ENCODE peak calls at places on chromosomes 2 and 18, in seven cellular contexts. N is PC-9, E is astrocyte of the spinal cord, H is spleen, Z is breast epithelium, T is BJ, C is AG10803. Q is an unnamed sample.

GRCh38 chr2:20514596-20515269 is 67.9 kb downstream of the RHOB start:
- DNase-seq in N (peak), E (peak), H (peak), Z (no peak), T (peak), C (peak), Q (peak)

GRCh38 chr18:41828137-41828536 is 126.9 kb upstream of the PIK3C3 start:
- DNase-seq in N (no peak), E (no peak), H (no peak), Z (no peak), T (no peak), C (no peak), Q (no peak)

GRCh38 chr2:70887550-70888229 is 48.0 kb upstream of the ATP6V1B1 start:
- DNase-seq in N (no peak), E (no peak), H (no peak), Z (no peak), T (no peak), C (no peak), Q (no peak)

GRCh38 chr2:7709907-7710306 is 792.7 kb downstream of the RNF144A start:
- DNase-seq in N (no peak), E (no peak), H (no peak), Z (no peak), T (no peak), C (peak), Q (no peak)

GRCh38 chr2:221124542-221125235 is 447.4 kb downstream of the EPHA4 start:
- DNase-seq in N (peak), E (no peak), H (no peak), Z (peak), T (no peak), C (no peak), Q (no peak)

GRCh38 chr18:79804130-79804772 is 6.5 kb downstream of the KCNG2 start:
- DNase-seq in N (no peak), E (no peak), H (peak), Z (no peak), T (no peak), C (no peak), Q (no peak)

GRCh38 chr2:5520352-5520996 is 171.7 kb upstream of the SOX11 start:
- DNase-seq in N (no peak), E (peak), H (no peak), Z (no peak), T (no peak), C (no peak), Q (peak)

GRCh38 chr2:10028407-10028987 is 14.9 kb upstream of the KLF11 start:
- DNase-seq in N (no peak), E (no peak), H (no peak), Z (no peak), T (no peak), C (no peak), Q (no peak)

GRCh38 chr2:73156539-73157124 is 43.9 kb upstream of the RAB11FIP5 start:
- DNase-seq in N (no peak), E (peak), H (no peak), Z (no peak), T (no peak), C (peak), Q (peak)

GRCh38 chr2:31556921-31557320 is 23.8 kb downstream of the SRD5A2 start:
- DNase-seq in N (no peak), E (no peak), H (no peak), Z (no peak), T (no peak), C (no peak), Q (no peak)

GRCh38 chr2:3483227-3483985 is 35.9 kb downstream of the ADI1 start:
- DNase-seq in N (peak), E (peak), H (peak), Z (peak), T (no peak), C (peak), Q (no peak)

GRCh38 chr18:3526421-3527354 is 76.7 kb downstream of the TGIF1 start:
- DNase-seq in N (no peak), E (peak), H (no peak), Z (no peak), T (no peak), C (peak), Q (no peak)

GRCh38 chr2:98936133-98936916 is at the start of gene CRACDL:
- DNase-seq in N (no peak), E (no peak), H (no peak), Z (no peak), T (no peak), C (no peak), Q (no peak)

GRCh38 chr2:264493-265468 is at the start of gene ACP1:
- DNase-seq in N (peak), E (peak), H (peak), Z (peak), T (peak), C (peak), Q (peak)
- TF ChIP-seq CTCF in N (no peak), E (peak), H (peak), Z (no peak), T (no peak), C (no peak), Q (no peak)

GRCh38 chr18:46028536-46028891 is 43.5 kb downstream of the PSTPIP2 start:
- DNase-seq in N (no peak), E (no peak), H (no peak), Z (no peak), T (no peak), C (no peak), Q (no peak)
- H3K4me3 ChIP-seq in N (no peak), E (peak), H (peak), Z (peak), T (peak), C (peak), Q (peak)

DNA sequence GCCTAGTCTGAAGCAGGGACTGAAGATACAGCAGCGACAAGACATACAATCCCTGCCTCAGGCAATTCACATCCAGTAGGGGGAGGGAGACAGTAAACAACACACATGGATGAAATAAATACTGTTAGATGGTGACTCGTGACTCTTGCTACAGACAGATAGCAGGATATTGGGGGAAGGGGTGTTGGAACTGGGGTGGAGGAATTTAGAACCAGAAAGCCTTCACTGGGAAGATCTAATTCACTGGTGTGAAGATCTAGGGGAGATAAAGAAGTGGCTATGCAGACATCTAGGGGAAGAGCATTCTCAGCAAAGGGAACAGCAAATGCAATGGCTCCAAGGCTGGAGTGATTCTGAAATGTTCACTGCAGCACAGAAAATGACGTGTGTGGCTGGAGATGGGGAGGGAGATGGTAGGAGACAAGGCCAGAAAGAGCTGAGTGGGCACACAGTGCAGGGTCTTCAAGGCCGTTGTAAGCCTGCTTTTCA is 52.6 kb upstream of the TMEM163 start:
- DNase-seq in N (peak), E (no peak), H (no peak), Z (no peak), T (no peak), C (no peak), Q (no peak)
- TF ChIP-seq CTCF in N (no peak), E (no peak), H (no peak), Z (no peak), T (no peak), C (no peak), Q (no peak)

GRCh38 chr18:34223893-34224422 is 755 bp downstream of the NOL4 start:
- DNase-seq in N (no peak), E (peak), H (no peak), Z (no peak), T (no peak), C (no peak), Q (no peak)

GRCh38 chr18:34222396-34223163 is 2.1 kb downstream of the NOL4 start:
- DNase-seq in N (no peak), E (peak), H (peak), Z (no peak), T (no peak), C (no peak), Q (no peak)

GRCh38 chr18:34223164-34223892 is 1.4 kb downstream of the NOL4 start:
- DNase-seq in N (no peak), E (peak), H (peak), Z (no peak), T (no peak), C (no peak), Q (no peak)

GRCh38 chr18:34225218-34225553 is 473 bp upstream of the NOL4 start:
- DNase-seq in N (no peak), E (no peak), H (no peak), Z (no peak), T (no peak), C (no peak), Q (no peak)

DNA sequence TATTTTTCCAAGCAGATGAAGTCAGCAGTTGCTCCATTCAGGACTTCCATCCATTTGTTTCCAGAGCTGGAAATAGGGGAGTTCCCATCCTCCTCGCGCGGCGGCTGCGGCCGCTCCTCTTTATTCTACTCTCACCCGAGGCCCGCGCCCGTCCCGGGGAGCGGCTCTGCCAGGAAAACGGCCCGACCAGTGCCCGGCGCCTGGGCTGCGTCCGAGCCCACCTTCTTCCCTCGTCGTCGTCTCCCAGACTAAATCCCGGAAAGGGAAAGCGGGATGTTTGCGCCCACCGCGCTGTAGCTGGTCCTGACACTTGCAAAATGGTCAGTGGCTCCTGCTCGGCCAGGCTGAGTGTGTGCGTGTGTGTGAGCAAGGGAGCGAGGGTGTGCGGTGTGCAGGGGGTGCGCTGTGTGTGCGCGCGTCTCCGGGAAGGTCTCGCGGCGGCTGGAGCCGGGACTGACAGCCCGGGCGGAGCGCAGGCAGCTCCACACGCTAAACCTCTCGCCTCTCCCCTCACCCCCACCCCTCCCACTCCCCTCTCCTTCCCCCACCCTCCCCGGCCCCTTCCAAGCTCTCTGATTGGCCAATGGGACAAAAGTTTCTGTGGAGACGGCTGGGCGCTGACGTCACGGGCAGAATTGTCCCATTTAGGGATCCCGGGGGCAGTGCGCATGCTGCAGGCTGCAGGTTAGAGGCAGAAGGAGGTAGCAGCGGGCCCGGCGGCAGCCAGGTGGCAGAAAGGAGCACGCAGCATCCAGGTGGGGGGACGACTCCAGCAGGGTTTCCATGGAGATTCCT is at the start of gene NOL4:
- DNase-seq in N (no peak), E (peak), H (peak), Z (peak), T (no peak), C (no peak), Q (peak)
- H3K4me3 ChIP-seq in N (peak), E (peak), H (peak), Z (peak), T (no peak), C (peak), Q (peak)

GRCh38 chr2:108392029-108392428 is 14.3 kb downstream of the SULT1C4 start:
- DNase-seq in N (no peak), E (no peak), H (no peak), Z (no peak), T (no peak), C (no peak), Q (no peak)

GRCh38 chr2:108399479-108399878 is 21.7 kb downstream of the SULT1C4 start:
- DNase-seq in N (no peak), E (no peak), H (no peak), Z (no peak), T (no peak), C (no peak), Q (no peak)

GRCh38 chr2:108395155-108395554 is 17.4 kb downstream of the SULT1C4 start:
- DNase-seq in N (no peak), E (no peak), H (no peak), Z (no peak), T (no peak), C (no peak), Q (no peak)

GRCh38 chr2:108393197-108393596 is 15.4 kb downstream of the SULT1C4 start:
- DNase-seq in N (no peak), E (no peak), H (no peak), Z (no peak), T (no peak), C (no peak), Q (no peak)

DNA sequence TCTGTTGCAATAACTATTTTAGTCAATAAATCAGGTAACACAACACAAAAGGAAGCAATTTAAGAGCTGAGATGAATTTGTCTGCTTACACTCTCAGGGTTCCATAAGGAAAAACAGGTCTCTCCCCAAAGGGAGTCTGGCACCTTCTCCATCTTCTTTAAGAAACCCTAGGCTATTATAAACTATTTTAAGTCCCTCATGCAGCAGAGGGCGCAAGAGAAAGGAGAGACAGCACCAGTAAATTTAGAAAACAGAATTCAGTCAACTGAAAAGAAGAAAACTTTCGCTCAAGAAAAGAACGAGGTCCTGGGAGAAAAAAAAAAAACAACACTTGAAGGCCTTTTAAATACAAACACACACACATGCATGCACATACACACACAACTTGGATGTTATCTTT is 19.1 kb downstream of the SULT1C4 start:
- DNase-seq in N (no peak), E (peak), H (no peak), Z (no peak), T (no peak), C (peak), Q (no peak)
- TF ChIP-seq CTCF in N (peak), E (peak), H (no peak), Z (no peak), T (peak), C (peak), Q (peak)

DNA sequence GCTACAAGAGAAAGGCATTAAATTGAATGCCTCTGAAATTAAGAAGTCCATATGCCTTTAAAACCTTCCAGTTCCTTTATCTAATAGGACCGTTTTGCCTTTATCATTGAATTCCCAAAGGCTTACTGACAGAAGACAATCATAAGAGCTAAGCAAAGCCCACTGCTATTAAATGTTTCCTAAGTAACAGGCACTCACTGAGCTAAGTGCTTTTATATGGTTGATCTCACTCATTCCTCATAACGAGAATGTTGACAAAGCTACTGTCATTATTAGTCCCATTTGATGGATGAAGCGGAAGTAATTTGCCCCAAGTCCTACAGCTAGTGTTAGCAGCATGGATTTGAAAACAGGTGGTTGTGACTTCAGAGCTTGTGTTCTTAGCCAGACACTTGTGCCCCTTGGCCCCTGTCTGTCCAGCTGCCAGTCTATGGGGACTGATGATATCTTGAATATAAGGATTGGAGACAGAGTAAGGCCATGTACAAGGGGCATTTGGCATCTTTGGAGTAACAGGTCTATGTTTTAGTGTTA is 134.9 kb upstream of the SERPINE2 start:
- DNase-seq in N (no peak), E (no peak), H (no peak), Z (no peak), T (no peak), C (no peak), Q (no peak)
- H3K4me3 ChIP-seq in N (no peak), E (no peak), H (no peak), Z (no peak), T (no peak), C (no peak), Q (no peak)

GRCh38 chr2:118675531-118675930 is 171.9 kb downstream of the EN1 start:
- DNase-seq in N (no peak), E (no peak), H (no peak), Z (no peak), T (no peak), C (peak), Q (no peak)

GRCh38 chr2:118672055-118672454 is 175.4 kb downstream of the EN1 start:
- DNase-seq in N (no peak), E (no peak), H (no peak), Z (no peak), T (no peak), C (no peak), Q (no peak)

GRCh38 chr2:118678985-118679384 is 168.5 kb downstream of the EN1 start:
- DNase-seq in N (no peak), E (no peak), H (no peak), Z (no peak), T (no peak), C (no peak), Q (no peak)

GRCh38 chr2:118672571-118673158 is 174.8 kb downstream of the EN1 start:
- DNase-seq in N (peak), E (no peak), H (no peak), Z (no peak), T (no peak), C (no peak), Q (no peak)

GRCh38 chr2:118677546-118677945 is 169.9 kb downstream of the EN1 start:
- DNase-seq in N (no peak), E (no peak), H (no peak), Z (no peak), T (no peak), C (no peak), Q (no peak)
- TF ChIP-seq CTCF in N (no peak), E (no peak), H (no peak), Z (no peak), T (no peak), C (no peak), Q (no peak)

DNA sequence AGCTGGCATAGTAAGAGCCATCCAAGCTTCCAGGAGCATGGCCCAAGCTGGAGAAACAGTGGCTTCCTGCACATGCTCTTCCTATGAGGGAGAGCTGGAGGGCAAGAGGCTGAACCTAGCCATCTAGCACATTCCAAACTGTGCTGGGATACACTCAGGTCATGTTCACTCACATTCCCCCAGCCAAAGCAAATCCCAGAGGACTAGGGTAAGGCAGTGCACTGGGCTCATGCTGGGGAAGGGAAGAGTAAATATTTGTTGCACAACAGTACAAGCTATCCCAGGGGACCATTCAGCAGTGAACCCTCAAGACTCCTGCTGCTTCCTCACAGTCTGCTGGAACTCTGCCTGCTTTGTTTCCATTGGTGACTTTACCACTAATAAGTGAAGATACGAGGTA is 20.7 kb upstream of the GYPC start:
- DNase-seq in N (no peak), E (peak), H (no peak), Z (no peak), T (no peak), C (peak), Q (no peak)
- H3K4me3 ChIP-seq in N (no peak), E (no peak), H (no peak), Z (no peak), T (no peak), C (no peak), Q (no peak)

GRCh38 chr18:25678226-25678625 is 326.3 kb upstream of the ZNF521 start:
- DNase-seq in N (no peak), E (no peak), H (no peak), Z (no peak), T (no peak), C (no peak), Q (no peak)

GRCh38 chr18:25674183-25674582 is 322.2 kb upstream of the ZNF521 start:
- DNase-seq in N (no peak), E (no peak), H (no peak), Z (no peak), T (no peak), C (no peak), Q (no peak)

GRCh38 chr18:25675123-25675850 is 323.3 kb upstream of the ZNF521 start:
- DNase-seq in N (no peak), E (no peak), H (no peak), Z (no peak), T (no peak), C (no peak), Q (no peak)

GRCh38 chr18:25669741-25670140 is 317.8 kb upstream of the ZNF521 start:
- DNase-seq in N (no peak), E (no peak), H (no peak), Z (no peak), T (no peak), C (peak), Q (no peak)

GRCh38 chr18:25672490-25672889 is 320.5 kb upstream of the ZNF521 start:
- DNase-seq in N (no peak), E (no peak), H (no peak), Z (no peak), T (no peak), C (no peak), Q (no peak)
- TF ChIP-seq CTCF in N (no peak), E (no peak), H (no peak), Z (no peak), T (no peak), C (no peak), Q (no peak)

DNA sequence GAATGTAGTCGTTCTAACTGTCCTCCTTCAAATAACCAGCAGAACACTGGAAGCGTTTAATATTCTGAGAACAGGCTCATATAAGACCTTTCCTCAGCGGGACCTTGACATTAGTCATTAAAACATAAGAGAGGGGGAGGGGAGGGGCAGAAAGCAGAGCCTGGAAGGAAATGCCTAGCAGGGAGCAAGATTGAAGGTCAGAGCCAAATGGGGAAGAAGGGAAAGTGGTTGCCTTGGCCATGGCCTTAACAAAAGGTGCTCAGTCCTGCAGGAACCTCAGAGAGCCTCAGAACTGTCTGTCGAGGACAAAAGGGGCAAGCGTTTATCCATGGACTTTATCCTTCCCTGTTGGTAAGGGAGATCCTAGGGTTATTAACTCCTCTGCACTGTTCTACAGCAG is 851 bp upstream of the PLA2R1 start:
- DNase-seq in N (no peak), E (no peak), H (no peak), Z (no peak), T (no peak), C (no peak), Q (no peak)
- H3K4me3 ChIP-seq in N (no peak), E (peak), H (peak), Z (peak), T (no peak), C (peak), Q (peak)